ENCODE peak calls at places on chromosomes 5 and 9, in seven cellular contexts. Z is SK-N-SH, K is transverse colon, B is tibial nerve, O is mammary epithelial cell, T is heart left ventricle, M is fibroblast of villous mesenchyme. S is an unnamed sample.
A peak's percentile ranks its signal among the peaks of the same experiment; 100 is the strongest.

GRCh38 chr5:128825826-128826225 is 139.5 kb upstream of the SLC27A6 start:
- DNase-seq in Z (no peak), K (no peak), B (no peak), O (peak; percentile 3), T (no peak), M (peak; percentile 31), S (no peak)

GRCh38 chr5:111966290-111966689 is 209.3 kb upstream of the NREP start:
- DNase-seq in Z (no peak), K (no peak), B (no peak), O (no peak), T (no peak), M (no peak), S (no peak)

GRCh38 chr9:74379718-74380117 is 117.4 kb upstream of the RORB start:
- DNase-seq in Z (peak; percentile 12), K (no peak), B (no peak), O (peak; percentile 66), T (no peak), M (peak; percentile 9), S (no peak)

GRCh38 chr5:321233-321725 is at the start of gene AHRR:
- DNase-seq in Z (peak; percentile 95), K (peak; percentile 72), B (no peak), O (peak; percentile 59), T (peak; percentile 58), M (peak; percentile 66), S (no peak)

GRCh38 chr5:7080501-7080900 is 315.4 kb upstream of the ADCY2 start:
- DNase-seq in Z (no peak), K (no peak), B (no peak), O (no peak), T (no peak), M (no peak), S (no peak)

GRCh38 chr9:116646661-116647514 is 40.2 kb upstream of the TRIM32 start:
- DNase-seq in Z (peak; percentile 25), K (no peak), B (no peak), O (peak; percentile 28), T (no peak), M (peak; percentile 60), S (no peak)

GRCh38 chr5:99045864-99046263 is 117.1 kb upstream of the CHD1 start:
- DNase-seq in Z (no peak), K (no peak), B (no peak), O (no peak), T (no peak), M (peak; percentile 45), S (no peak)

GRCh38 chr5:122195784-122196394 is 66.5 kb downstream of the ZNF474 start:
- DNase-seq in Z (peak; percentile 35), K (no peak), B (no peak), O (peak; percentile 39), T (no peak), M (peak; percentile 72), S (no peak)

GRCh38 chr5:147887026-147887627 is 8.6 kb downstream of the SCGB3A2 start:
- DNase-seq in Z (peak; percentile 3), K (no peak), B (no peak), O (peak; percentile 25), T (no peak), M (peak; percentile 46), S (no peak)

GRCh38 chr5:75050415-75050814 is 1.9 kb downstream of the GCNT4 start:
- DNase-seq in Z (peak; percentile 58), K (no peak), B (no peak), O (no peak), T (no peak), M (no peak), S (no peak)

GRCh38 chr5:28855631-28856030 is 1817.2 kb upstream of the CDH9 start:
- DNase-seq in Z (no peak), K (no peak), B (no peak), O (peak; percentile 6), T (no peak), M (no peak), S (no peak)

GRCh38 chr5:16809816-16810502 is 126.1 kb downstream of the MYO10 start:
- DNase-seq in Z (no peak), K (peak; percentile 24), B (peak; percentile 49), O (no peak), T (peak; percentile 37), M (peak; percentile 90), S (peak; percentile 35)

GRCh38 chr5:16812448-16812847 is 123.6 kb downstream of the MYO10 start:
- DNase-seq in Z (no peak), K (no peak), B (no peak), O (no peak), T (no peak), M (peak; percentile 83), S (no peak)

GRCh38 chr5:16815432-16815831 is 120.7 kb downstream of the MYO10 start:
- DNase-seq in Z (no peak), K (no peak), B (no peak), O (no peak), T (no peak), M (peak; percentile 28), S (no peak)

GRCh38 chr5:16810503-16810854 is 125.6 kb downstream of the MYO10 start:
- DNase-seq in Z (no peak), K (no peak), B (no peak), O (no peak), T (no peak), M (no peak), S (no peak)

GRCh38 chr5:16812911-16813310 is 123.2 kb downstream of the MYO10 start:
- DNase-seq in Z (no peak), K (peak; percentile 14), B (no peak), O (peak; percentile 55), T (no peak), M (no peak), S (no peak)
- TF ChIP-seq CTCF in Z (no peak), K (no peak), B (no peak), O (no peak), T (no peak), M (no peak), S (no peak)

GRCh38 chr9:127181595-127182190 is 59.3 kb upstream of the ANGPTL2 start:
- DNase-seq in Z (no peak), K (peak; percentile 2), B (no peak), O (no peak), T (no peak), M (no peak), S (no peak)

GRCh38 chr9:127179633-127180401 is 57.4 kb upstream of the ANGPTL2 start:
- DNase-seq in Z (no peak), K (peak; percentile 5), B (no peak), O (no peak), T (no peak), M (no peak), S (no peak)

GRCh38 chr9:127180457-127181314 is 58.3 kb upstream of the ANGPTL2 start:
- DNase-seq in Z (no peak), K (peak; percentile 3), B (no peak), O (no peak), T (no peak), M (no peak), S (no peak)

GRCh38 chr9:127182901-127183746 is 60.7 kb upstream of the ANGPTL2 start:
- DNase-seq in Z (no peak), K (no peak), B (no peak), O (no peak), T (no peak), M (peak; percentile 43), S (no peak)

DNA sequence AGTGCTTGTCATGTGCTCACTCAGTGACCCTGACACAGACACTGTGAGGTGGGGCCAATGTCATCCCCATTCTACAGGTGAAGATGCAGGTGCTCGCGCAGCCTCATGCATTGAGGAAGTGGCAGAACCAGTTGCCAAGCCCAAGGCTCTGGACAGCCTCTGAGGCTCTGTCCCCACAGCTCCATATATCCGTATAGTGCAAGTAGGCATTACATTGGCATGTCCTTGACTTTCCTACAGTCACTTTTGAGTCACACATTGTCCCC is 58.8 kb upstream of the ANGPTL2 start:
- DNase-seq in Z (no peak), K (no peak), B (no peak), O (no peak), T (no peak), M (no peak), S (no peak)
- TF ChIP-seq CTCF in Z (no peak), K (no peak), B (no peak), O (no peak), T (no peak), M (no peak), S (no peak)

GRCh38 chr9:137574192-137574591 is 4.5 kb downstream of the DPH7 start:
- DNase-seq in Z (no peak), K (no peak), B (no peak), O (no peak), T (no peak), M (no peak), S (no peak)

GRCh38 chr9:137575382-137575724 is 3.4 kb downstream of the DPH7 start:
- DNase-seq in Z (no peak), K (no peak), B (no peak), O (no peak), T (no peak), M (peak; percentile 77), S (no peak)

GRCh38 chr9:137578518-137579258 is at the start of gene DPH7:
- DNase-seq in Z (peak; percentile 100), K (peak; percentile 97), B (peak; percentile 86), O (peak; percentile 91), T (peak; percentile 98), M (peak; percentile 90), S (peak; percentile 97)

GRCh38 chr9:137579259-137579604 is 507 bp upstream of the DPH7 start:
- DNase-seq in Z (no peak), K (no peak), B (no peak), O (no peak), T (no peak), M (no peak), S (no peak)

DNA sequence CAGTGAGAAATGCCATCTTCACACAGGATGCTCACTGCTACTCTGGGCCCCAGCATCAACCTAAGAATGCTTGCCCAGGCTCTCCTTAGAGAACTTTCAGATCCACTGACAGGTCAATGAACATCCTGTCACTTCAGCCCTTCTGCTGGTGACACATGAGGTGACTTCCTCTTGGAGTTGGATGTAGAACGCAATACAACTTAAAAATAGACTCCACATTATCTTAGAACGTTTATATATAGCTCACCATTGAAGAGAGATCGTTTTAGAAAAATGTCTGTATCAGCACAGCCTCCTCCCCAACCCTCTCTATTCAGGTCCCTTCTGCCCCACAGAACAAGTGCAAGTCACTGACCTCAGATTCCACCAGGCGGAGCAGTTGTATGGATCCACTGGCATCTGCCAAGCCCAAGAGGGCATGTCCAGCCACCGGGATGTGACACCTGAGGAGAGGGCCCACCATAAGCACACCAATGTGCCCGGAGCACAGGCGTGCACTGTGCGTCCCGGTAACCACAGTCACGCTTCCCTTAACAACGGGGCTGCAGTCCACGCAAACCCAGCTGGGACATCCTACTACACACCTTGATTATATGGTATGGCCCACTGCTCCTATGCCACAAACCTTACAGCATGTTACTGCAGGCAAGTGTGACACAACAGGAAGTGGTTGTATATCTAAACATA is 2.9 kb downstream of the DPH7 start:
- DNase-seq in Z (no peak), K (no peak), B (no peak), O (peak; percentile 46), T (peak; percentile 65), M (no peak), S (no peak)
- TF ChIP-seq CTCF in Z (no peak), K (no peak), B (no peak), O (no peak), T (peak; percentile 22), M (no peak), S (no peak)

DNA sequence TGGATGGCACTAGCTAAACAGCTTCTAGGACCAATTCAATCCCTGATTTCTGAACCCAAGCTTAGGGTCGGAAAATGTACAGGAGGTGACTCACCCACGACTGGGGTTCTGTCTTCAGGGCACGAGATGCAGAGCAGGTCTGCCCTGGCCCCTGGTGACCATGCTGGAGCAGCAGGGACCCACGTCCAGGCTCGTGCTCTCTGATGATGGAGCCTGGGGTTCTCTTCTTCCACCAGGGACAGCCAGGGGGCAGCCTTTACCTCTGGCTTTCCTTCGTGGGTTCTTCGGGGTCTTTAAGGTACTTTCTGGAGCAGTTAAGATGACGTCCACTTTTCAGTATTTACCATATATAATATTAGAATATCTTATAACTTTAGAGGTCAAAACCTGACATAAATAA is 2.1 kb downstream of the CFAP77 start:
- DNase-seq in Z (peak; percentile 75), K (no peak), B (no peak), O (peak; percentile 9), T (no peak), M (no peak), S (no peak)
- TF ChIP-seq CTCF in Z (peak; percentile 54), K (peak; percentile 34), B (no peak), O (peak; percentile 46), T (peak; percentile 44), M (peak; percentile 74), S (peak; percentile 12)